ENCODE peak calls at places on chromosomes 3 and 15, in nine cellular contexts. S, V, T, W, B, O, X, N and R are unnamed samples.

GRCh38 chr3:44642337-44642736 is 6.2 kb upstream of the ZNF35 start:
- DNase-seq in N (no peak), X (no peak), O (no peak), T (no peak), S (no peak), V (no peak), B (no peak), W (no peak), R (no peak)

GRCh38 chr3:127691494-127691893 is 18.7 kb downstream of the ABTB1 start:
- DNase-seq in B (no peak), V (no peak), O (no peak), X (no peak), W (no peak), N (no peak), S (no peak), T (no peak), R (no peak)

GRCh38 chr3:42070089-42070885 is 20.9 kb upstream of the TRAK1 start:
- DNase-seq in S (peak), W (no peak), X (no peak), B (no peak), N (no peak), V (no peak), O (no peak), T (no peak), R (peak)

GRCh38 chr3:101383156-101383575 is 62.8 kb upstream of the IMPG2 start:
- DNase-seq in B (no peak), V (no peak), T (no peak), X (peak), W (peak), S (peak), O (no peak), N (peak), R (no peak)

GRCh38 chr3:46318207-46318606 is 35.7 kb upstream of the CCR2 start:
- DNase-seq in S (no peak), T (no peak), N (no peak), W (no peak), O (no peak), X (no peak), B (no peak), V (no peak), R (peak)

GRCh38 chr15:70659662-70660061 is 103.7 kb downstream of the UACA start:
- DNase-seq in N (no peak), S (no peak), X (no peak), T (no peak), V (no peak), O (no peak), B (no peak), W (no peak), R (no peak)

GRCh38 chr3:127525373-127525772 is 65.2 kb downstream of the TPRA1 start:
- DNase-seq in W (peak), N (no peak), S (peak), O (peak), B (no peak), T (peak), X (no peak), V (no peak), R (peak)

GRCh38 chr3:158830391-158830790 is 28.5 kb downstream of the MFSD1 start:
- DNase-seq in O (peak), S (peak), X (peak), W (no peak), T (peak), V (no peak), B (no peak), N (no peak), R (peak)

GRCh38 chr3:44885618-44886017 is 11.2 kb downstream of the TGM4 start:
- DNase-seq in V (no peak), W (peak), S (peak), T (peak), O (peak), B (no peak), N (no peak), X (peak), R (peak)

GRCh38 chr3:172217877-172218276 is 178.5 kb downstream of the FNDC3B start:
- DNase-seq in V (no peak), X (peak), N (no peak), T (peak), O (peak), W (peak), B (no peak), S (peak), R (peak)

GRCh38 chr15:59764775-59765174 is 75.7 kb upstream of the BNIP2 start:
- DNase-seq in O (no peak), N (no peak), V (no peak), X (no peak), T (no peak), B (no peak), W (no peak), S (no peak), R (peak)
- TF ChIP-seq CTCF in O (no peak), N (no peak), V (no peak), X (no peak), T (no peak), B (peak), W (no peak), S (no peak), R (no peak)

DNA sequence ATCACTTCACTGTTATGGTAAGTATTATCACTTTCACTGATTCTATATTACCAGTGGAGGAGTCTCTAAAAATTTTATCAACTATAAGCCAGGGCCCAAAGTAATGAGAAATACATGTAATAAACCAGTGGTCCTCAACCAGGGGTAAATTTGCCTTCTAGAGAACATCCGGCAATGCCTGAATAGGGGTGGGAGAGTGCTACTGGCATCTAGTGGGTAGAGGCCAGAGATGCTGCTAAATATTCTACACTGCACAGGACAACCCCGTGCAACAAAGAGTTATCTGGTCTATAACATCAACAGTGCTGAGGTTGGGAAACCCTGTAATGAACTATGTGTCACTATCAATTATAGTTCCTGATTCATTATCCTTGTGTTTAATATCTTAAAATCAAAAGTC is 2.2 kb downstream of the LYSMD2 start:
- DNase-seq in W (no peak), B (peak), V (no peak), N (no peak), X (no peak), O (no peak), S (no peak), T (no peak), R (no peak)
- TF ChIP-seq CTCF in W (no peak), B (peak), V (no peak), N (no peak), X (no peak), O (no peak), S (no peak), T (no peak), R (no peak)

GRCh38 chr3:152174876-152175575 is 93.7 kb upstream of the MBNL1 start:
- DNase-seq in X (no peak), N (no peak), T (no peak), W (no peak), S (peak), V (no peak), O (no peak), B (no peak), R (no peak)
- TF ChIP-seq CTCF in X (no peak), N (no peak), T (no peak), W (no peak), S (no peak), V (no peak), O (no peak), B (no peak), R (no peak)

GRCh38 chr3:23761440-23761896 is 44.3 kb upstream of the UBE2E1 start:
- DNase-seq in T (peak), W (peak), N (no peak), X (peak), S (peak), O (peak), B (peak), V (peak), R (peak)
- TF ChIP-seq CTCF in T (peak), W (peak), N (no peak), X (peak), S (peak), O (no peak), B (peak), V (peak), R (peak)

GRCh38 chr15:58056015-58056414 is 9.5 kb downstream of the ALDH1A2 start:
- DNase-seq in W (no peak), S (no peak), O (no peak), X (no peak), V (no peak), N (no peak), B (no peak), T (no peak), R (no peak)
- TF ChIP-seq CTCF in W (peak), S (no peak), O (no peak), X (no peak), V (peak), N (no peak), B (peak), T (peak), R (no peak)

GRCh38 chr15:90259524-90259923 is 5.9 kb upstream of the NGRN start:
- DNase-seq in V (no peak), W (no peak), B (no peak), T (peak), N (no peak), O (no peak), X (no peak), S (peak), R (no peak)

GRCh38 chr15:90262426-90262825 is 3.0 kb upstream of the NGRN start:
- DNase-seq in N (peak), T (no peak), X (no peak), O (no peak), V (no peak), B (no peak), S (no peak), W (peak), R (peak)

GRCh38 chr15:90261811-90262210 is 3.7 kb upstream of the NGRN start:
- DNase-seq in X (peak), N (peak), V (no peak), T (peak), S (peak), W (peak), O (peak), B (no peak), R (peak)

DNA sequence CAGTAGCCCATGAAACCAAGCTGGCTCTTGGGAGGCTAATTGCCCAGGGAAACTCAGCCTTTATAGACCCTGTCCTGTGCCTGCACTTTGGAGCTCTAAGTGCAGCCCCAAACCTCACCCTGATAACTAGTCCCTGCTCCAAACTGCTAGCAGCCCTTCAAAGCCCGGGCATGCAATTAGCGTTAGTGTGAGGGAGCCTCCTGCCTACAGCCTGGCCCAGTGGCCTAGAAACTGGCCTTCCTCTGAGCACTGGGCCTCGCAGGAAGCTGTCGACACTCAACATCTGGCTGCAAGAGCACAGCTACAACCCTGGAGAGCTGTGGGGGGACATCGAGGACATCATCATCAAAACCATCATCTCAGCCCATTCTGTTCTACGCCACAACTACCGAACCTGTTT is 7.7 kb upstream of the NGRN start:
- DNase-seq in O (no peak), W (no peak), S (no peak), N (peak), X (no peak), T (no peak), B (no peak), V (no peak), R (no peak)
- TF ChIP-seq CTCF in O (no peak), W (no peak), S (no peak), N (no peak), X (no peak), T (no peak), B (no peak), V (no peak), R (no peak)